ENCODE peak calls at places on chromosome 10, in ten cellular contexts. E is small intestine; U is Peyer's patch; Z is CD8-positive, alpha-beta T cell; F is keratinocyte; G is upper lobe of right lung; P is substantia nigra; O is CD4-positive, alpha-beta T cell; B is pancreas; R is neural progenitor cell. H is an unnamed sample.

GRCh38 chr10:5338010-5338409 is 26.8 kb upstream of the UCN3 start:
- DNase-seq in B (no peak), R (no peak), G (no peak), O (no peak), E (no peak), Z (no peak), P (no peak), F (no peak), U (no peak), H (no peak)

GRCh38 chr10:22491931-22492615 is 146.8 kb downstream of the SPAG6 start:
- DNase-seq in E (peak; percentile 18), B (no peak), U (no peak), F (no peak), Z (peak; percentile 17), P (no peak), O (no peak), R (no peak), G (no peak), H (no peak)

GRCh38 chr10:22335204-22335956 is 9.9 kb upstream of the SPAG6 start:
- DNase-seq in O (peak; percentile 67), R (peak; percentile 78), E (peak; percentile 46), Z (peak; percentile 64), G (peak; percentile 76), F (no peak), U (peak; percentile 81), B (peak; percentile 41), P (no peak), H (no peak)

GRCh38 chr10:125023862-125024495 is 82.1 kb downstream of the ZRANB1 start:
- DNase-seq in G (peak; percentile 67), P (no peak), R (no peak), O (no peak), E (peak; percentile 65), U (peak; percentile 68), B (peak; percentile 51), F (no peak), Z (no peak), H (peak; percentile 39)

GRCh38 chr10:13349776-13350274 is 1.7 kb upstream of the SEPHS1 start:
- DNase-seq in B (peak; percentile 31), E (peak; percentile 72), P (no peak), O (peak; percentile 39), R (peak; percentile 47), Z (peak; percentile 19), F (no peak), G (peak; percentile 77), U (peak; percentile 71), H (no peak)

GRCh38 chr10:64977912-64978311 is 1456.7 kb downstream of the REEP3 start:
- DNase-seq in F (no peak), G (no peak), B (no peak), R (no peak), Z (no peak), P (no peak), E (no peak), O (no peak), U (no peak), H (no peak)

GRCh38 chr10:99913831-99914235 is 95.9 kb downstream of the DNMBP start:
- DNase-seq in G (no peak), R (peak; percentile 96), U (no peak), Z (no peak), B (peak; percentile 65), E (peak; percentile 64), O (no peak), F (no peak), P (no peak), H (no peak)

GRCh38 chr10:27019827-27020226 is 80.5 kb downstream of the ANKRD26 start:
- DNase-seq in G (no peak), U (no peak), B (no peak), F (no peak), R (no peak), O (no peak), E (no peak), Z (no peak), P (no peak), H (no peak)

GRCh38 chr10:113290137-113290536 is 262.7 kb upstream of the HABP2 start:
- DNase-seq in E (no peak), P (no peak), G (no peak), O (no peak), U (no peak), R (no peak), F (no peak), Z (no peak), B (no peak), H (no peak)

GRCh38 chr10:57786331-57786730 is 481.4 kb downstream of the IPMK start:
- DNase-seq in G (no peak), U (no peak), F (no peak), B (no peak), O (no peak), P (no peak), R (no peak), E (no peak), Z (no peak), H (no peak)

GRCh38 chr10:15325243-15326002 is 45.7 kb downstream of the FAM171A1 start:
- DNase-seq in U (no peak), Z (no peak), F (peak; percentile 13), P (no peak), B (no peak), E (no peak), O (no peak), G (no peak), R (no peak), H (no peak)

GRCh38 chr10:130746311-130746710 is 565.2 kb downstream of the TCERG1L start:
- DNase-seq in O (peak; percentile 17), Z (no peak), F (no peak), P (no peak), R (no peak), G (peak; percentile 40), B (no peak), U (peak; percentile 22), E (no peak), H (no peak)

GRCh38 chr10:130747359-130747758 is 564.2 kb downstream of the TCERG1L start:
- DNase-seq in F (no peak), B (no peak), U (peak; percentile 27), Z (no peak), R (no peak), P (no peak), O (peak; percentile 7), G (no peak), E (no peak), H (no peak)

GRCh38 chr10:130744631-130745030 is 566.9 kb downstream of the TCERG1L start:
- DNase-seq in P (no peak), G (peak; percentile 7), O (peak; percentile 17), Z (no peak), F (no peak), E (no peak), B (no peak), U (peak; percentile 22), R (peak; percentile 61), H (no peak)

GRCh38 chr10:130745251-130745650 is 566.3 kb downstream of the TCERG1L start:
- DNase-seq in R (no peak), U (peak; percentile 7), O (peak; percentile 5), G (peak; percentile 38), B (no peak), E (no peak), Z (no peak), P (no peak), F (no peak), H (no peak)

GRCh38 chr10:130745831-130746230 is 565.7 kb downstream of the TCERG1L start:
- DNase-seq in G (peak; percentile 16), R (no peak), O (peak; percentile 16), B (no peak), Z (no peak), F (no peak), E (no peak), U (peak; percentile 24), P (no peak), H (no peak)
- H3K27ac ChIP-seq in G (no peak overlapping the region), R (no peak overlapping the region), O (no peak overlapping the region), B (no peak overlapping the region), Z (no peak overlapping the region), F (no peak overlapping the region), E (no peak overlapping the region), U (no peak overlapping the region), P (no peak overlapping the region), H (no peak overlapping the region)

DNA sequence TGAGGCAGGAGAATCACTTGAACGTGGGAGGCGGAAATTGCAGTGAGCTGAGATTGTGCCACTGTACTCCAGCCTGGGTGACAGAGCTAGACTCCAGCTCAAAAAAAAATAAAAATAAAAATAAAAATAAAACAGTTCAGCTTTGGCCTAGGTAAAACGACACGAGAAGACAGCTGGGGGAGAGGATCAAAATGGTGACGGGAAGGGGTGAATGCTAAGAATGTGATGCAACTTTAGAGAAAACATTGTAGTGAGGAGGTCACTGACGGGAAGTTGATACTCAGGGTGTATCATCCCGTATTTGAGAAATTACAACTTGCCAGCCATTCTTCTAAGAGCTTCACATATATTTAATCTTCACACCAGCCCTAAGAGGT is 1.1 kb downstream of the NDST2 start:
- DNase-seq in P (no peak), F (no peak), U (no peak), G (no peak), R (no peak), E (no peak), O (no peak), Z (no peak), B (no peak), H (no peak)
- H3K27ac ChIP-seq in P (peak overlapping the region; percentile 80), F (no peak overlapping the region), U (peak overlapping the region; percentile 93), G (peak overlapping the region; percentile 95), R (no peak overlapping the region), E (no peak overlapping the region), O (peak overlapping the region; percentile 91), Z (peak overlapping the region; percentile 91), B (no peak overlapping the region), H (no peak overlapping the region)

GRCh38 chr10:7285545-7286322 is 125.1 kb downstream of the SFMBT2 start:
- DNase-seq in B (no peak), R (no peak), Z (no peak), O (no peak), G (no peak), U (no peak), P (no peak), F (no peak), E (no peak), H (no peak)
- H3K27ac ChIP-seq in B (no peak overlapping the region), R (no peak overlapping the region), Z (no peak overlapping the region), O (no peak overlapping the region), G (no peak overlapping the region), U (no peak overlapping the region), P (no peak overlapping the region), F (no peak overlapping the region), E (no peak overlapping the region), H (no peak overlapping the region)

GRCh38 chr10:118256825-118257570 is 85.1 kb downstream of the FAM204A start:
- DNase-seq in G (no peak), P (no peak), R (peak; percentile 53), Z (no peak), O (no peak), E (no peak), B (no peak), F (no peak), U (no peak), H (no peak)

GRCh38 chr10:118256209-118256608 is 85.9 kb downstream of the FAM204A start:
- DNase-seq in G (no peak), E (no peak), F (no peak), U (no peak), P (no peak), R (no peak), Z (no peak), O (no peak), B (no peak), H (no peak)

GRCh38 chr10:118258285-118258684 is 83.8 kb downstream of the FAM204A start:
- DNase-seq in O (no peak), U (no peak), P (no peak), F (no peak), G (no peak), B (no peak), E (no peak), Z (no peak), R (peak; percentile 81), H (no peak)

GRCh38 chr10:118255355-118255754 is 86.8 kb downstream of the FAM204A start:
- DNase-seq in Z (no peak), R (no peak), E (no peak), G (no peak), O (no peak), U (no peak), B (no peak), F (no peak), P (no peak), H (no peak)

GRCh38 chr10:118259288-118259906 is 82.7 kb downstream of the FAM204A start:
- DNase-seq in G (no peak), R (peak; percentile 90), E (peak; percentile 19), B (peak; percentile 25), O (no peak), U (peak; percentile 52), F (no peak), P (no peak), Z (no peak), H (no peak)
- H3K27ac ChIP-seq in G (no peak overlapping the region), R (no peak overlapping the region), E (no peak overlapping the region), B (no peak overlapping the region), O (no peak overlapping the region), U (no peak overlapping the region), F (no peak overlapping the region), P (no peak overlapping the region), Z (no peak overlapping the region), H (no peak overlapping the region)